ENCODE peak calls at places on chromosomes 5 and 9, in seven cellular contexts. S, V, Y, R, A, H and C are unnamed samples. For H3K4me1 and H3K27me3, the result is how much of the 10 kb centered on the place peaks cover.

GRCh38 chr5:125576823-125577222 is 830.4 kb upstream of the ZNF608 start:
- DNase-seq in A (no peak), S (no peak), Y (no peak), R (no peak), V (no peak), H (no peak), C (no peak)

GRCh38 chr9:85237478-85237877 is 504.3 kb downstream of the AGTPBP1 start:
- DNase-seq in A (no peak), V (no peak), S (no peak), H (no peak), R (no peak), Y (no peak), C (no peak)

GRCh38 chr5:103465891-103466290 is 96.7 kb downstream of the NUDT12 start:
- DNase-seq in H (peak), A (no peak), Y (no peak), V (no peak), R (no peak), S (no peak), C (no peak)

GRCh38 chr9:17294822-17295624 is 160.2 kb downstream of the CNTLN start:
- DNase-seq in V (no peak), R (no peak), A (no peak), Y (no peak), S (no peak), H (no peak), C (no peak)

GRCh38 chr9:92035687-92036410 is 79.4 kb downstream of the SPTLC1 start:
- DNase-seq in V (no peak), R (peak), H (peak), A (no peak), S (no peak), Y (no peak), C (peak)

GRCh38 chr5:172064766-172065165 is 58.3 kb upstream of the FBXW11 start:
- DNase-seq in V (no peak), A (no peak), H (no peak), S (no peak), R (no peak), Y (no peak), C (no peak)

GRCh38 chr5:81121836-81122235 is 111.3 kb upstream of the CKMT2 start:
- DNase-seq in Y (no peak), V (no peak), H (no peak), A (no peak), S (no peak), R (no peak), C (no peak)

GRCh38 chr5:75338408-75338807 is 1.4 kb downstream of the HMGCR start:
- DNase-seq in H (no peak), R (peak), V (no peak), Y (no peak), S (no peak), A (no peak), C (no peak)

GRCh38 chr5:72265032-72265903 is 54.8 kb downstream of the MRPS27 start:
- DNase-seq in S (no peak), H (no peak), R (no peak), V (no peak), A (no peak), Y (no peak), C (no peak)

GRCh38 chr9:15249042-15249818 is 57.8 kb downstream of the TTC39B start:
- DNase-seq in S (no peak), V (no peak), R (peak), Y (no peak), H (peak), A (no peak), C (no peak)

GRCh38 chr9:20364954-20365353 is 257.3 kb downstream of the MLLT3 start:
- DNase-seq in Y (no peak), V (no peak), R (no peak), A (no peak), H (no peak), S (no peak), C (no peak)

GRCh38 chr9:21964925-21965385 is 29.2 kb downstream of the CDKN2A start:
- DNase-seq in S (no peak), A (no peak), R (peak), Y (no peak), H (peak), V (peak), C (no peak)

GRCh38 chr5:163889369-163889768 is 383.9 kb downstream of the MAT2B start:
- DNase-seq in Y (no peak), V (no peak), H (peak), R (peak), A (no peak), S (no peak), C (no peak)

GRCh38 chr9:86082870-86083269 is 16.5 kb downstream of the GOLM1 start:
- DNase-seq in Y (no peak), H (no peak), R (no peak), V (no peak), A (no peak), S (no peak), C (no peak)

GRCh38 chr5:107331312-107331711 is 339.4 kb downstream of the EFNA5 start:
- DNase-seq in H (no peak), A (no peak), Y (no peak), V (no peak), S (no peak), R (no peak), C (no peak)

GRCh38 chr9:123825337-123825736 is 104.6 kb downstream of the DENND1A start:
- DNase-seq in H (peak), V (no peak), A (no peak), Y (peak), S (no peak), R (peak), C (no peak)

GRCh38 chr9:129694265-129694664 is 28.8 kb downstream of the PRRX2 start:
- DNase-seq in R (no peak), S (no peak), Y (no peak), A (no peak), V (no peak), H (peak), C (no peak)

GRCh38 chr9:128558431-128559310 is 6.3 kb downstream of the SPTAN1 start:
- DNase-seq in H (peak), V (peak), Y (peak), A (peak), S (peak), R (peak), C (peak)

GRCh38 chr5:168307022-168307421 is 15.6 kb downstream of the WWC1 start:
- DNase-seq in V (no peak), R (no peak), A (no peak), H (no peak), S (no peak), Y (no peak), C (no peak)

DNA sequence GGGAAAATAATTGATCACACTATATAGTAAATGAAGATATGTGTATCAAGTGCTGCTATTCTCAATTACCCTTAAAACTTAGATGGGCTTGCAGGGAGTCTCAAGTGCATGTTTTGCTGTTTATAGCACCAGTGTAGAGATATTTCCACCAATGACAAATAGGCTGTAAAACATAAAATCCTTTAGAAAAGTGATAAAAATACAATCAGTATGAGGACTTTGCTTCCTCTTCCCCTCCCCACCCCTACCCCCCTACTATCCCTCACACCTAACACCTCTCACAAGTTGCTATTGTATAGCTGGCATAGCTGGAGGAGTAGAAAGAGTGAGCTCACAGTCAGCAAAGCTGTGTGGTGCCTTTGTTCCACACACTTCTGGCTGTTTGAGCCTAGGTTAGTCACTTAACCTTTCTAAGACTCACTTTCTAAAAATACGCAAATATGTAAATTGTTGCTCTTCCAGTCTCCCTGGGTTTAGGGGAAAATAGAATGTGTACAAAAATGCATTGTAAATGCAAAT is 93.1 kb downstream of the PDE4D start:
- DNase-seq in Y (no peak), V (no peak), R (no peak), A (no peak), S (no peak), H (no peak), C (no peak)
- H3K4me3 ChIP-seq in Y (no peak), V (no peak), R (no peak), A (no peak), S (no peak), H (no peak), C (no peak)

GRCh38 chr5:88732862-88733261 is 150.1 kb downstream of the MEF2C start:
- DNase-seq in H (no peak), Y (no peak), R (no peak), V (no peak), S (no peak), A (no peak), C (no peak)
- H3K4me1 ChIP-seq in H (under half), Y (under half), R (under half), V (under half), S (under half), A (under half), C (under half)

DNA sequence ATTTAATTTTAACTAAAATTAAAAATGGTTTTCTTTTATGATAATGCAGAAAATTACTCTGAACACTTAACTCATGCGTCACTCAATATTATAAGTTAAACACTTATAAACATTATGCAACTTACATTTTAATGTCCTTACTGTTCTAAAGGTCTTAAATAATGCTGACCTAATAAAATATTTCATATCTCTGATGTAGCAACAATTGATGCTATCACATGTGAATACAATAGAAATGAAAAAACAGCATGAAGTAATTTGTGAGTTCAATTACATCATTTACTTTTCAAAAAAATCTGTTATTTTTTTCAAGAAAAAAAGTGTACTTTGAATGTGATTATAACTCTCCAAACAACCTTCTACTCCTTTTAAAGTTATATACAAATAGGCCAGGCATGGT is 26.4 kb upstream of the REEP5 start:
- DNase-seq in R (no peak), A (no peak), S (no peak), Y (no peak), H (no peak), V (no peak), C (no peak)
- H3K27me3 ChIP-seq in R (under half), A (under half), S (under half), Y (under half), H (under half), V (under half), C (under half)

GRCh38 chr5:97070234-97070633 is 72.2 kb downstream of the LIX1 start:
- DNase-seq in Y (no peak), S (no peak), R (no peak), V (no peak), A (no peak), H (no peak), C (no peak)
- H3K4me3 ChIP-seq in Y (no peak), S (no peak), R (no peak), V (no peak), A (no peak), H (peak), C (no peak)

DNA sequence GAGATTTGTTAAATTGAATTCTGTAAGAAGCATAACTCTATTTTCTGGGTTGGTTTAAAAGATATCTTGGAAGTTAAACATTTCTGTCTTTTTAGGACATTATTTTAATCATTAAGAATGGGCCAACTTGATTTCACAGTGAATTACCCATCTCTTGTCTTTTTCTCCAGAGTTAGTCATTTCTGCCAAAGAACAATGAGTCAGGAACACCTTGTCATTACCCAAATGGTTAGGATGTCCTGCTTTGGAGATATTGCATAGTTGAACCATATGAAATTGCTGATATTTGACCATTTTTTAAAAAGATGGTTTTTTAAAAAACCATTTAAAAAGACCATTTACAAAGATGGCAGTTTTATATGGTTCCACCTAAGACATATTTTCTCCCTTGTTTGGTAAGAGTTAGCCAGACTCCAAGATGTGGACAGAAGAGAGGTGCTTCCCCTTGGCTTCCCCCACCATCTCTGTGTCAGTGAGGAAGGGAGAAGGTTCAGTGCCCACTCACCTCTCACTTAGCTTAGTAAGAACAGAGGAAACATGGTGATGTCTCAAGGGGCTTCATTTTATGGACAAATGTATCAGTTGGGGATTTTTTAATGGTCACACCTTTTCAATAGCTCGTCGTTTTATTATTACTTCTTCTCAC is 103.0 kb downstream of the PCSK1 start:
- DNase-seq in V (no peak), Y (no peak), A (no peak), H (peak), S (no peak), R (no peak), C (no peak)
- H3K4me1 ChIP-seq in V (under half), Y (under half), A (under half), H (under half), S (under half), R (under half), C (under half)

GRCh38 chr5:66710557-66710956 is 114.4 kb downstream of the MAST4 start:
- DNase-seq in H (peak), R (no peak), S (peak), V (no peak), Y (no peak), A (no peak), C (no peak)

GRCh38 chr5:66713998-66714397 is 117.8 kb downstream of the MAST4 start:
- DNase-seq in S (no peak), H (peak), V (no peak), Y (no peak), R (peak), A (peak), C (no peak)

GRCh38 chr5:66708368-66708767 is 112.2 kb downstream of the MAST4 start:
- DNase-seq in R (no peak), H (no peak), Y (no peak), V (no peak), S (no peak), A (no peak), C (no peak)
- H3K27me3 ChIP-seq in R (under half), H (under half), Y (under half), V (under half), S (under half), A (under half), C (under half)

GRCh38 chr9:121282309-121283071 is 14.5 kb downstream of the GSN start:
- DNase-seq in Y (no peak), H (peak), S (no peak), R (peak), A (no peak), V (no peak), C (peak)

GRCh38 chr9:121280715-121281613 is 13.0 kb downstream of the GSN start:
- DNase-seq in Y (no peak), R (no peak), H (no peak), V (no peak), A (no peak), S (no peak), C (no peak)

GRCh38 chr9:121283072-121283398 is 15.1 kb downstream of the GSN start:
- DNase-seq in A (no peak), S (no peak), V (no peak), R (no peak), Y (no peak), H (no peak), C (no peak)

GRCh38 chr9:121279841-121280388 is 12.0 kb downstream of the GSN start:
- DNase-seq in R (no peak), V (no peak), Y (no peak), A (no peak), H (no peak), S (no peak), C (no peak)

DNA sequence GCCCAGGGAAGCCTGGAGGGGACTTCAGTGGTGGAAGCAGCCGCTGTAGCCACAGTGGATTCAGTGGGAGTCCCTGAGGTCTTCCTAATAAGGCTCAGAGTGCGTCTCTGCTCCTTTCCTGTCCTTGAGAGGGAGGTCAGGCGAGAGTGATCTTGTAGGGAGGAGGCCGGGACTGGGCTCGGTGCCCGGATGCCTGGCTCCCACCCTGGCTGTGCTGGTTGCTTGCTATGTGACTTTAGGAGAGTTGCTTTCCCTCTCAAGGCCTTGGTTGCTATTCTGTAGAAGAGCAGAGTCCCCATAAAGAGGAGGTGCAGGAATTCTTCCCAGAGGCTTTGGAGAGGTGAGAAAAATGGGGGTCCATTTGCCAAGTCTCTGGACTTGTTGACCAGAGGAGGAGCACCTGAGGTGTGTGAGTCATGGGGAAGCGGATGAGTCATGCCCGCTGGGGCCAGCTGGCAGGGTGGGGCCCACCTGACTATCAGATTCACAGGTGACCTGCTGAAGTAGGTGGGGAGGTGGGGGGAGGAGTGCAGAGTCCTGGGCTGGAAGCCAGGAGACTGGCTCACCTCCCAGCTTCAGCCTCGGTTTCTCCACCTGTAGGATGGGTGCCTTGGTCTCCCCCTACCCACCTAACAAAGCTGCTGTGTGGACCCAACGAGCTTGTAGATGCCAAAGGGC is 13.8 kb downstream of the GSN start:
- DNase-seq in V (no peak), R (no peak), S (peak), Y (no peak), A (peak), H (peak), C (peak)
- H3K4me3 ChIP-seq in V (no peak), R (peak), S (peak), Y (no peak), A (peak), H (peak), C (peak)